ENCODE peak calls at places on chromosomes 6 and 20, in four cellular contexts. I is K562, F is GM12891, S is GM12878. D is an unnamed sample.

GRCh38 chr6:139982652-139983051 is 608.2 kb upstream of the CITED2 start:
- DNase-seq in F (no peak), S (no peak), I (no peak), D (no peak)

GRCh38 chr20:63135411-63135810 is 80.5 kb downstream of the YTHDF1 start:
- DNase-seq in I (peak; percentile 34), S (no peak), F (no peak), D (no peak)

GRCh38 chr20:24131281-24131680 is 142.7 kb upstream of the GGTLC1 start:
- DNase-seq in F (no peak), I (no peak), S (no peak), D (no peak)

GRCh38 chr6:38162493-38163185 is 343.1 kb downstream of the ZFAND3 start:
- DNase-seq in I (no peak), F (no peak), S (no peak), D (no peak)

GRCh38 chr6:90375681-90376439 is 79.2 kb upstream of the BACH2 start:
- DNase-seq in I (no peak), F (no peak), S (no peak), D (peak; percentile 38)

GRCh38 chr20:59253779-59254319 is 46.6 kb upstream of the EDN3 start:
- DNase-seq in S (no peak), F (no peak), I (no peak), D (no peak)

GRCh38 chr20:58840816-58841538 is 9.7 kb downstream of the GNAS-AS1 start:
- DNase-seq in F (no peak), S (no peak), I (no peak), D (no peak)

GRCh38 chr6:4799912-4800311 is 23.7 kb downstream of the CDYL start:
- DNase-seq in F (no peak), I (no peak), S (no peak), D (no peak)

GRCh38 chr20:55160022-55160421 is 684.6 kb downstream of the DOK5 start:
- DNase-seq in S (no peak), F (no peak), I (no peak), D (no peak)

DNA sequence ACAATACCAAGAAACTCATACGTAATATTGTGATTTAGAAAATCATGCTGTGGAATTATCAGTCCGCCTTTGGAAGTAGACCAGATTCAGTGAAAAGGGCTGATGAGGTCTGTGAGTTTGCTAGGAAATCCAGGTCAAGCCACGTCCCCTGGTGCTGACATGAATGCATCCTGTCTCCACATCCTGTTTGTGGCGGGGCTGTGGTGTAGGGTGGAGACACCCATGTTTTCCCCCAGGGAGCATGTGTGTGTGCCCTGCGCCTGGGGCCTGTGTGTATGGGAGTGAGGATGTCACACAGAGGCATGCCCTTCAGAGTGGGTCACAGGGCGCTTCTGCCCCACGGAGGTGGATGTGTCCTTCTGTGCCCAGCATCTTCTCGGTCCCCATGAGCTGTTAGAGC is 109.1 kb downstream of the SASH1 start:
- DNase-seq in I (no peak), F (no peak), S (no peak), D (no peak)
- TF ChIP-seq SPI1 in I (no peak), F (no peak), S (no peak), D (no peak)

GRCh38 chr6:42046491-42047219 is 3.7 kb upstream of the TAF8 start:
- DNase-seq in F (no peak), I (peak; percentile 37), S (no peak), D (no peak)

GRCh38 chr6:42043787-42044475 is 6.4 kb upstream of the TAF8 start:
- DNase-seq in I (peak; percentile 92), F (no peak), S (peak; percentile 68), D (peak; percentile 65)

GRCh38 chr6:42047220-42047590 is 3.1 kb upstream of the TAF8 start:
- DNase-seq in S (no peak), I (no peak), F (no peak), D (no peak)

GRCh38 chr6:42047790-42048405 is 2.4 kb upstream of the TAF8 start:
- DNase-seq in I (peak; percentile 27), S (no peak), F (no peak), D (no peak)

DNA sequence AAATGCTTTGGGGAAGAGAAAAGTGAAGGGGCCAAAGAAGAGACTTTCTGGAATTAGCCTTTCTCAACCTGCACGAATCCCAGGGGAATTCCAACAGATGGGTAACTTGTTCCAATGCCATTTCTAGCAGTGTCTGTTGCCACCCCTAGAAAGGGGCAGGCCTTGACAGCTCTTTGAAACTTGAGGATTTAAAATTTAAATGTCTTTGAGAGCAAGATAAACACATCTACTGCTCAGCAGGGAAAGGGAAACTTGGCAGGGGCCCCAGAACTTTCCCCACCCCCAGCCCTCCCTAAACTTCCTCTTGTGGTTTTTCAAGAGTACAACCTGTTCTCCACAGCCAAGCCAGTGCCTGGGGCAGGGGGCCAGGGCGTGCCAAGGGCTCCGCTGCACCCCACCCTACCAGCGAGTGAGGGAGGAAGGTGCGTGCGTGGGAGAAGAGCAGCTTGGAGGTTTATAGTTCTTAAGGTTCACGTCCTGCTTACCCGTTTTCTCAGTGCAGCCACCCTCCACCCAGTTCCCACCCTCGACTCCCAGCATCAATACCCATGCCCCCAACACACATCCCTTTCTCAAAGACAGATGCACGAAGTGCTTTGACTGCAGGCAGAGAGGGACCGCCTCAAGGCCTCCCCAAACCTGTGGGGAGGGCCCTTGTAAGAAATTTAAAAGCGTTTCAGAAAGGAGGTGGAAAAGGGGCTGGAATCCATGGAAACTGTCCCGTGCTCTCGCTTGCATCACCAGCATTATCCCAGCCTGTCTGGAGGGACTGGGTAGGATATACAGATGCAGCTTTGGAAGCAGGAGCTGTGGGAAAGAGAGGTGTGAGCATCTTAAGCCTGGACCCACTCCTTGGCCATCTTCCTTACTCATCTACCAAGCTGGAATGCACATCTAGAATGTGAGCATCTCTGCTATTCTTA is 4.5 kb upstream of the TAF8 start:
- DNase-seq in I (peak; percentile 91), F (no peak), S (peak; percentile 62), D (peak; percentile 92)
- TF ChIP-seq POLR2AphosphoS5 in I (peak; percentile 50), F (no peak), S (no peak), D (peak; percentile 77)

GRCh38 chr6:166954118-166954713 is 2.1 kb downstream of the RNASET2 start:
- DNase-seq in F (no peak), S (no peak), I (no peak), D (no peak)

GRCh38 chr6:166955121-166955864 is 1.1 kb downstream of the RNASET2 start:
- DNase-seq in S (no peak), I (peak; percentile 24), F (no peak), D (peak; percentile 62)

GRCh38 chr6:166956444-166957086 is at the start of gene RNASET2:
- DNase-seq in I (peak; percentile 96), F (peak; percentile 77), S (no peak), D (peak; percentile 97)

GRCh38 chr6:166957087-166957804 is 896 bp upstream of the RNASET2 start:
- DNase-seq in I (peak; percentile 47), S (no peak), F (no peak), D (no peak)

GRCh38 chr6:166955865-166956443 is 396 bp downstream of the RNASET2 start:
- DNase-seq in F (no peak), S (no peak), I (no peak), D (peak; percentile 43)
- TF ChIP-seq SPI1 in F (no peak), S (peak; percentile 5), I (no peak), D (peak; percentile 27)

GRCh38 chr6:27478706-27479318 is 5.9 kb upstream of the ZNF184 start:
- DNase-seq in I (peak; percentile 83), F (peak; percentile 15), S (peak; percentile 81), D (peak; percentile 91)

GRCh38 chr6:27477318-27478013 is 4.6 kb upstream of the ZNF184 start:
- DNase-seq in S (no peak), I (no peak), F (no peak), D (no peak)

GRCh38 chr6:27478141-27478705 is 5.3 kb upstream of the ZNF184 start:
- DNase-seq in S (no peak), I (peak; percentile 38), F (no peak), D (peak; percentile 27)

GRCh38 chr6:27476090-27476489 is 3.2 kb upstream of the ZNF184 start:
- DNase-seq in S (no peak), I (no peak), F (no peak), D (no peak)

GRCh38 chr6:27479319-27480182 is 6.6 kb upstream of the ZNF184 start:
- DNase-seq in I (peak; percentile 71), F (peak; percentile 13), S (peak; percentile 97), D (peak; percentile 86)
- TF ChIP-seq POLR2AphosphoS5 in I (no peak), F (peak; percentile 37), S (peak; percentile 76), D (no peak)

DNA sequence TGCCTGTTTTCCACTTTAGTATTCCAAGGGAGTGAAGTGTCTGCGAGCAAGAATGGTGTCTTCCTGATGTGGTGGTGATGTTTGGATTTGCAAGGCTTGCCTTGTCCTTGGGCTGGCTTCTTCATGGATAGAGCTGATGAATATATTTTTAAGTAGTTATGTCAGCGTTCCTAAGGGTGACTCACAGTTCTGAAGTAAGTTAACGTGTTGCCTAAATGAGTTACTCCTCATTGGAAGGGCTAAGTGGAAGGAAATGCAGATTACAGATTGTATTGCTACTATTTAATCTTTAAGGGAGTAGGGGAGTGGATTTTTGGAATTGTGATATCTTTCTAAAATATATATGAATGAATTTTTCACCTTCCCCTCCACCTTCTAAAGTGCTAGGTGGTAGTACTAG is 197.2 kb downstream of the JARID2 start:
- DNase-seq in F (no peak), S (no peak), I (no peak), D (peak; percentile 23)
- TF ChIP-seq SPI1 in F (no peak), S (no peak), I (no peak), D (no peak)

GRCh38 chr6:163328411-163328810 is 86.1 kb upstream of the QKI start:
- DNase-seq in F (no peak), S (no peak), I (no peak), D (no peak)
- TF ChIP-seq POLR2AphosphoS5 in F (no peak), S (no peak), I (no peak), D (no peak)

DNA sequence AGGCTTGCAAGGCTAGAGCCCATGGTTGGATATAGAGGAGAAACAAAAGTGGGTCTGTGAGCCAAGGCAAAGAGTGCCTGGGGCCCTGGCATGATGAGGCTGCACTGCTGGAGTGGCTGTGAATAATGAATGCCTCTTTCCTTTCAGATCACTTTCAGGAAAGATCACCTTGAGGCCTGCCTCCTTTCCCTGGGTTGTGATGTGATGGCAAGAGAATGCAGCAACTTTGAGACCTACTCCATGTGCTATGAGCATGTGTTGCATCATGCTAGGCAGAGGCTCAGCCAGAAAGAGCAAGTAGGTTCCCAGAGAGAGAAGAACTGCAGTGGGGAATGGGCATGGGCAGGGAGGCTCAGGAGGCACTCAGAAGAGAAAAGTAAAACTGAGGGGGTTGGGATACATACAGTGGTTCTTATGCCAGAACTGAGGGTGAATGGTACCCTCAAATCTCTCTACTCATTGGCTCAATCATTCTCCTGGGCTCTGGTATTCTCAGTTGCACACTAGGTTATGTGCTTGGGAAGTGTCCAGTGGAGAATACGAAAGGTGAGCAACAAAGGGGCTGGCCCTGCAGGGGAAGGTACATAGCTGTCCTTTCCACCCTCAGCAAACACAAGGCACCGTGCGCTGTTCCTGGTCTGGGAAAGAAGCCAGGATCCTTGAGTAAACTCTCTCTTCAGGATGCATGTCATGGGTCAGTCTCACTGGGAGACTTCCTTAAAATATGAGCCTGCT is 45.9 kb downstream of the CD164 start:
- DNase-seq in S (no peak), F (no peak), I (no peak), D (no peak)
- TF ChIP-seq SPI1 in S (no peak), F (no peak), I (no peak), D (no peak)

GRCh38 chr6:5996701-5997419 is 9.9 kb downstream of the NRN1 start:
- DNase-seq in S (no peak), F (no peak), I (no peak), D (no peak)

GRCh38 chr6:5997420-5998093 is 9.2 kb downstream of the NRN1 start:
- DNase-seq in S (no peak), F (no peak), I (no peak), D (peak; percentile 43)

GRCh38 chr6:5994234-5994998 is 12.3 kb downstream of the NRN1 start:
- DNase-seq in I (no peak), S (no peak), F (no peak), D (no peak)

GRCh38 chr6:5994999-5995698 is 11.6 kb downstream of the NRN1 start:
- DNase-seq in I (no peak), S (no peak), F (no peak), D (no peak)

GRCh38 chr6:5995705-5996686 is 10.7 kb downstream of the NRN1 start:
- DNase-seq in S (no peak), F (no peak), I (peak; percentile 48), D (peak; percentile 54)
- TF ChIP-seq POLR2AphosphoS5 in S (no peak), F (no peak), I (no peak), D (no peak)